ENCODE peak calls at places on chromosome 19, in four cellular contexts. U is GM12878, N is HepG2, S is K562. A is an unnamed sample.
A peak's percentile ranks its signal among the peaks of the same experiment; 100 is the strongest.

GRCh38 chr19:37855098-37855497 is 51.3 kb downstream of the WDR87 start:
- DNase-seq in S (no peak), U (no peak), N (no peak), A (no peak)

GRCh38 chr19:31261019-31261595 is 88.1 kb downstream of the TSHZ3 start:
- DNase-seq in N (no peak), U (no peak), S (no peak), A (no peak)

GRCh38 chr19:6495947-6496346 is 6.2 kb downstream of the TUBB4A start:
- DNase-seq in N (no peak), S (no peak), U (no peak), A (no peak)

GRCh38 chr19:51639916-51640315 is 6.7 kb downstream of the SIGLEC14 start:
- DNase-seq in U (no peak), N (no peak), S (no peak), A (no peak)

GRCh38 chr19:8456064-8456463 is 11.3 kb downstream of the HNRNPM start:
- DNase-seq in N (no peak), U (no peak), S (no peak), A (peak; percentile 37)

GRCh38 chr19:57363734-57364181 is 407 bp downstream of the TRAPPC2B start:
- DNase-seq in U (no peak), N (peak; percentile 16), S (no peak), A (peak; percentile 17)

GRCh38 chr19:55519461-55520311 is 17.2 kb downstream of the SBK2 start:
- DNase-seq in U (no peak), S (no peak), N (peak; percentile 11), A (no peak)

GRCh38 chr19:6023085-6023682 is 45.2 kb upstream of the RANBP3 start:
- DNase-seq in N (no peak), S (no peak), U (no peak), A (no peak)

GRCh38 chr19:7004313-7004931 is 16.8 kb downstream of the MBD3L2B start:
- DNase-seq in N (peak; percentile 49), S (peak; percentile 13), U (no peak), A (no peak)

GRCh38 chr19:50205681-50206138 is 2.3 kb downstream of the MYH14 start:
- DNase-seq in U (no peak), S (no peak), N (no peak), A (no peak)

GRCh38 chr19:38142176-38143035 is 81.6 kb downstream of the DPF1 start:
- DNase-seq in N (peak; percentile 33), U (no peak), S (peak; percentile 85), A (peak; percentile 74)

GRCh38 chr19:29845576-29846176 is 33.9 kb downstream of the CCNE1 start:
- DNase-seq in S (peak; percentile 29), N (no peak), U (no peak), A (peak; percentile 51)

GRCh38 chr19:6423499-6424189 is 967 bp downstream of the KHSRP start:
- DNase-seq in S (peak; percentile 63), U (no peak), N (peak; percentile 49), A (peak; percentile 53)

GRCh38 chr19:33388231-33388816 is 14.8 kb downstream of the CEBPG start:
- DNase-seq in N (no peak), S (no peak), U (no peak), A (no peak)

GRCh38 chr19:21569497-21569870 is 64.1 kb downstream of the ZNF429 start:
- DNase-seq in U (no peak), N (no peak), S (no peak), A (no peak)

GRCh38 chr19:18539372-18539771 is 4.0 kb downstream of the FKBP8 start:
- DNase-seq in S (no peak), N (no peak), U (no peak), A (no peak)

GRCh38 chr19:58397533-58398037 is 2.1 kb downstream of the RNF225 start:
- DNase-seq in N (no peak), U (no peak), S (peak; percentile 16), A (no peak)

GRCh38 chr19:58398545-58398944 is 3.1 kb downstream of the RNF225 start:
- DNase-seq in U (no peak), N (no peak), S (no peak), A (no peak)

GRCh38 chr19:58399903-58400637 is 4.6 kb downstream of the RNF225 start:
- DNase-seq in S (peak; percentile 3), U (no peak), N (no peak), A (no peak)

GRCh38 chr19:58396691-58397532 is 1.5 kb downstream of the RNF225 start:
- DNase-seq in U (no peak), S (peak; percentile 11), N (no peak), A (no peak)

GRCh38 chr19:58398087-58398486 is 2.6 kb downstream of the RNF225 start:
- DNase-seq in S (no peak), U (no peak), N (no peak), A (no peak)
- TF ChIP-seq FOXK2 in S (no peak), U (no peak), N (no peak), A (no peak)

DNA sequence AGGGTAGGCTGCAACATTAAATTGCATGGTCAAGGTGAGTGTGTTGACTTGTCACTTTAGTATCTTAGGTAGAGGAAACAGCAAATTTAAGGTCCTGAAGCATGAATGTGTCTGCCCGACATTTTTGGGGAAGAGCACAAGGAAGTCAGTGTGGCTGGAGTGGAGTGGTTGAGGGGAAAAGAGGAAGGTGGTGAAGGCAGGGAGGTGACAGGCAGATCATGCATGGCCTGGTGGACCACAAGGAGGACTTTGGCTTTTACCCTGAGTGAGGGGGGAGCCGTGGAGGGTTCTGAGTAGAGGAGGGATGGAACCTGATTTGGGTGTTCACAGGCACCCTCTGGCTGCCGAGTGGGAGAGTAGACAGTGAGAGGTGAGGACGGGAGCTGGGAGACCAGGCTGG is 168.0 kb downstream of the IER2 start:
- DNase-seq in U (no peak), N (no peak), S (no peak), A (no peak)
- TF ChIP-seq BHLHE40 in U (no peak), N (no peak), S (no peak), A (no peak)

DNA sequence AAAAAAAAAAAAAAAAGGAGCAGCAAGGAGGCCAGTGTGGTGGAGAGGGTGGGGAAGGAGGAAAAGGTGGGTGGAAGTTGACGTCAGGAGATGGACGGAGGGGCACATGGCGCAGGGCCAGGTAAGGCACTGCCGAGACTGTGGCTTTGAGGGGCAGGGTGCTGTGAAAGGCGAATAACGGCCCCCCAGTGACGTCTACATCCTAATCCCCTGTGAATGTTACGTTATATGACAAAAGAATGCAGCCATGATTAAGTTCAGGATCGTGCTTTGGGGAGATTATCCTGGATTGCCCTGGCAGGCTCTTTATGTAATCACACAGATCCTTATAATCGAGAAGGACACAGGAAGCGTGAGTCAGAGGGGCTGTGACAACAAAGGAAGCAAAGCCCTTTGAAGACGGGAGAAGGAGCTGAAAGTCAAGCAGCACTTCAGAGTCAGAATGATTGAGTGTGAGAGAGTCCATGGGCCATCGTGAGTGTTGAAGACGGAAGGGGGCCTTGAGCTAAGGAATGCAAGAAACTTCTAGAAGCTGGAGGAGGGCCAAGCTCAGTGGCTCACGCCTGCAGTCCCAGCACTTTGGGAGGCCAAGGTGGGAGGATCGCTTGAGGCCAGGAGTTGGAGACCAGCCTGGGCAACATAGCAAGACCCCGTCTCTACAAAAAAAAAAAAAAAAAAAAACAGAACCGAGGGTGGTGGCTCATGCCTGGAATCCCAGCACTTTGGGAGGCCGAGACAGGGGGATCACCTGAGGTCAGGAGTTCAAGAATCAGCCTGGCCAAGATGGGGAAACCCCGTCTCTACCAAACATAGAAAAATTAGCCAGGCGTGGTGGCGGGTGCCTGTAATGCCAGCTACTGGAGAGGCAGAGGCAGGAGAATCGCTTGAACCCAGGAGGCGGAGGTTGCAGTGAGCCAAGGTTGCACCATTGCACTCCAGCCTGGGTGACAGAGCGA is 13.8 kb upstream of the CEACAM16 start:
- DNase-seq in S (peak; percentile 47), U (no peak), N (peak; percentile 37), A (no peak)
- TF ChIP-seq FOXK2 in S (peak; percentile 44), U (no peak), N (no peak), A (no peak)

GRCh38 chr19:53772943-53773342 is 51.2 kb downstream of the NLRP12 start:
- DNase-seq in N (peak; percentile 67), S (peak; percentile 38), U (no peak), A (peak; percentile 41)
- TF ChIP-seq BHLHE40 in N (no peak), S (no peak), U (no peak), A (no peak)